ENCODE peak calls at places on chromosomes 5 and 9, in four cellular contexts. Z is SK-N-SH, B is HCT116, O is K562. S is an unnamed sample.

GRCh38 chr9:34809504-34810186 is 99.7 kb upstream of the CCL21 start:
- DNase-seq in Z (peak; percentile 78), B (no peak), O (peak; percentile 8), S (no peak)

GRCh38 chr9:18490591-18491370 is 16.8 kb downstream of the ADAMTSL1 start:
- DNase-seq in Z (no peak), B (no peak), O (no peak), S (peak; percentile 59)

GRCh38 chr9:21812415-21812814 is 10.0 kb downstream of the MTAP start:
- DNase-seq in Z (no peak), B (no peak), O (no peak), S (peak; percentile 60)

GRCh38 chr5:180629703-180630382 is 19.6 kb downstream of the FLT4 start:
- DNase-seq in Z (no peak), B (no peak), O (no peak), S (no peak)

GRCh38 chr5:139645495-139645871 is 2.7 kb upstream of the CXXC5 start:
- DNase-seq in Z (no peak), B (no peak), O (no peak), S (no peak)

GRCh38 chr5:158382473-158382872 is 523.5 kb upstream of the CLINT1 start:
- DNase-seq in Z (no peak), B (peak; percentile 29), O (no peak), S (peak; percentile 8)

GRCh38 chr9:124281934-124282351 is 24.2 kb downstream of the NEK6 start:
- DNase-seq in Z (no peak), B (no peak), O (no peak), S (no peak)

GRCh38 chr5:81630721-81631120 is 120.2 kb downstream of the SSBP2 start:
- DNase-seq in Z (no peak), B (no peak), O (no peak), S (no peak)

GRCh38 chr9:107485451-107486043 is 4.0 kb downstream of the KLF4 start:
- DNase-seq in Z (no peak), B (no peak), O (no peak), S (no peak)

GRCh38 chr5:1725641-1726468 is 73.8 kb downstream of the MRPL36 start:
- DNase-seq in Z (no peak), B (no peak), O (peak; percentile 56), S (no peak)

GRCh38 chr5:140114341-140115185 is 654 bp downstream of the PURA start:
- DNase-seq in Z (peak; percentile 69), B (no peak), O (peak; percentile 45), S (no peak)

GRCh38 chr9:93567271-93567959 is 9.0 kb upstream of the PHF2 start:
- DNase-seq in Z (no peak), B (no peak), O (no peak), S (no peak)

GRCh38 chr9:35792044-35792813 is 838 bp downstream of the NPR2 start:
- DNase-seq in Z (no peak), B (no peak), O (no peak), S (no peak)

GRCh38 chr5:78771260-78772240 is 123.0 kb upstream of the LHFPL2 start:
- DNase-seq in Z (no peak), B (no peak), O (peak; percentile 46), S (no peak)

GRCh38 chr5:119785057-119785456 is 155.7 kb downstream of the FAM170A start:
- DNase-seq in Z (no peak), B (no peak), O (no peak), S (no peak)

GRCh38 chr5:173327084-173327947 is 898 bp downstream of the STC2 start:
- DNase-seq in Z (peak; percentile 63), B (no peak), O (peak; percentile 47), S (no peak)

GRCh38 chr5:13567819-13568218 is 376.7 kb downstream of the DNAH5 start:
- DNase-seq in Z (no peak), B (no peak), O (no peak), S (no peak)

GRCh38 chr5:178069909-178070308 is 43.4 kb upstream of the N4BP3 start:
- DNase-seq in Z (no peak), B (peak; percentile 35), O (peak; percentile 61), S (no peak)

GRCh38 chr5:103541114-103541513 is 21.5 kb downstream of the NUDT12 start:
- DNase-seq in Z (no peak), B (no peak), O (no peak), S (no peak)

GRCh38 chr5:98736753-98737152 is 36.7 kb upstream of the RGMB start:
- DNase-seq in Z (no peak), B (no peak), O (no peak), S (no peak)

GRCh38 chr5:131169810-131170539 is 769 bp upstream of the LYRM7 start:
- DNase-seq in Z (no peak), B (no peak), O (no peak), S (no peak)

GRCh38 chr5:107289030-107289714 is 381.6 kb downstream of the EFNA5 start:
- DNase-seq in Z (no peak), B (no peak), O (no peak), S (no peak)

GRCh38 chr5:150559088-150559487 is 51.2 kb downstream of the NDST1 start:
- DNase-seq in Z (no peak), B (no peak), O (no peak), S (no peak)

GRCh38 chr9:1044643-1045042 is 5.5 kb upstream of the DMRT2 start:
- DNase-seq in Z (no peak), B (no peak), O (no peak), S (no peak)

GRCh38 chr5:137186759-137187461 is 312.2 kb downstream of the SPOCK1 start:
- DNase-seq in Z (no peak), B (no peak), O (no peak), S (no peak)

GRCh38 chr9:121026260-121026691 is 23.8 kb downstream of the C5 start:
- DNase-seq in Z (no peak), B (no peak), O (no peak), S (no peak)

GRCh38 chr5:35838370-35839042 is 18.2 kb upstream of the IL7R start:
- DNase-seq in Z (no peak), B (no peak), O (no peak), S (no peak)

GRCh38 chr9:136011703-136012496 is 50.7 kb upstream of the UBAC1 start:
- DNase-seq in Z (peak; percentile 94), B (no peak), O (no peak), S (no peak)

GRCh38 chr9:6197330-6197729 is 18.3 kb upstream of the IL33 start:
- DNase-seq in Z (no peak), B (peak; percentile 12), O (no peak), S (no peak)

GRCh38 chr9:7935666-7936065 is 136.1 kb upstream of the DMAC1 start:
- DNase-seq in Z (no peak), B (no peak), O (no peak), S (no peak)

GRCh38 chr9:127664678-127665507 is 41.9 kb upstream of the CFAP157 start:
- DNase-seq in Z (peak; percentile 76), B (no peak), O (no peak), S (no peak)

GRCh38 chr5:12320331-12320730 is 416.1 kb upstream of the CTNND2 start:
- DNase-seq in Z (no peak), B (no peak), O (no peak), S (no peak)

GRCh38 chr9:124222109-124222508 is 35.6 kb upstream of the NEK6 start:
- DNase-seq in Z (no peak), B (no peak), O (no peak), S (no peak)

GRCh38 chr5:141523991-141524390 is 35.1 kb downstream of the PCDHGC5 start:
- DNase-seq in Z (no peak), B (no peak), O (no peak), S (no peak)

GRCh38 chr9:81305561-81306182 is 383.7 kb downstream of the TLE1 start:
- DNase-seq in Z (no peak), B (no peak), O (no peak), S (no peak)

GRCh38 chr9:114154597-114155102 is 687 bp upstream of the COL27A1 start:
- DNase-seq in Z (no peak), B (no peak), O (no peak), S (no peak)

GRCh38 chr9:98702835-98703385 is 5.8 kb downstream of the GABBR2 start:
- DNase-seq in Z (no peak), B (no peak), O (no peak), S (no peak)

GRCh38 chr5:132428147-132428482 is 58.6 kb downstream of the SLC22A5 start:
- DNase-seq in Z (no peak), B (no peak), O (no peak), S (no peak)
- H3K27ac ChIP-seq in Z (peak overlapping the region; percentile 53), B (peak overlapping the region; percentile 21), O (no peak overlapping the region), S (peak overlapping the region; percentile 63)

DNA sequence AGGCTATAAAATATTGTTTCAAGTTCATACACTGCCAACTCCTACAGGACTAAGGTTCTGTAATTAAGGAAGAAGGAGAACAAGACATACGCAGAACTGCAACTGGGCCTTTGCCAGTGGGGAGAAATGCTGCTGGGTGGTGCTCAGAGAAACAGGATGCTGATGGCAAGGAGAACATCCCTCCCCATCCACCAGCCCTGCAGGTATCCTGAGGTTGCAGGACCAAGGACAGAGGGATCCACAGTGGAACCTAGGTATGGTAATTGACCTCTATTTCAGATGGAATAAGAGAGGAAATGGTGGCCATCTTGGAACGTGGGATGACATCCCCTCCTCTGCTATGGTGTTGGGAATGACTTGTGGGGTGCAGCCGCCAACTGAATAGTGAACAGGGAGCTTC is 206.3 kb upstream of the S1PR3 start:
- DNase-seq in Z (no peak), B (no peak), O (no peak), S (no peak)
- TF ChIP-seq REST in Z (peak; percentile 74), B (no peak), O (no peak), S (no peak)

GRCh38 chr9:83959061-83959460 is 21.0 kb downstream of the HNRNPK start:
- DNase-seq in Z (no peak), B (no peak), O (no peak), S (no peak)

GRCh38 chr9:83960991-83961390 is 19.0 kb downstream of the HNRNPK start:
- DNase-seq in Z (no peak), B (no peak), O (no peak), S (no peak)

GRCh38 chr9:83957029-83957513 is 22.9 kb downstream of the HNRNPK start:
- DNase-seq in Z (no peak), B (no peak), O (no peak), S (no peak)

GRCh38 chr9:83956288-83957028 is 23.6 kb downstream of the HNRNPK start:
- DNase-seq in Z (peak; percentile 88), B (no peak), O (peak; percentile 71), S (no peak)

DNA sequence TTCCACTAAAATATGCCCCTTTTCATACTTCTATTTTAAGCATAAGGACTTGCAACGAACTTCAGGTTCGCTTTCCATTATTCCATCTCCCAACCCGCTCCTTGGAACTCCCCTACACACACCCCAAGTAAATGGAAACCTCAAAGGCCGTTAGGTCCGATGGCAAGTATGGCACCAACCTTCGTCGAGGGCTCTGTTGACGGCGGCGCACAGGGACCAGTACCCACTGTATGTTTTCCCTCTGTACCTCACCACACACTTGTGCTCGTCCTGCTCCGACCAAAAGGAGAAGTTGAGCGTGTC is 24.1 kb downstream of the HNRNPK start:
- DNase-seq in Z (no peak), B (no peak), O (no peak), S (no peak)
- TF ChIP-seq SIN3A in Z (no peak), B (no peak), O (no peak), S (no peak)

GRCh38 chr9:37200572-37201005 is 80.2 kb downstream of the ZCCHC7 start:
- DNase-seq in Z (no peak), B (no peak), O (peak; percentile 50), S (no peak)
- H3K27ac ChIP-seq in Z (peak overlapping the region; percentile 77), B (no peak overlapping the region), O (peak overlapping the region; percentile 84), S (no peak overlapping the region)